ENCODE peak calls at places on chromosomes 4 and X, in five cellular contexts. One of them, this sample, is unnamed.
A peak's percentile ranks its signal among the peaks of the same experiment; 100 is the strongest.

GRCh38 chrX:45743081-45743533 is 542.4 kb upstream of the DIPK2B start:
- DNase-seq in uterus: no peak
- DNase-seq in H1: no peak
- DNase-seq in pancreas: no peak
- DNase-seq in lung: no peak
- DNase-seq in this sample: peak; percentile 26

GRCh38 chrX:111052478-111052877 is 43.5 kb upstream of the PAK3 start:
- DNase-seq in uterus: no peak
- DNase-seq in H1: no peak
- DNase-seq in pancreas: no peak
- DNase-seq in lung: no peak
- DNase-seq in this sample: no peak

GRCh38 chrX:136779346-136779781 is 1.4 kb downstream of the ARHGEF6 start:
- DNase-seq in uterus: no peak
- DNase-seq in H1: no peak
- DNase-seq in pancreas: no peak
- DNase-seq in lung: no peak
- DNase-seq in this sample: no peak

GRCh38 chr4:4859799-4860380 is 425 bp downstream of the MSX1 start:
- DNase-seq in uterus: no peak
- DNase-seq in H1: no peak
- DNase-seq in pancreas: no peak
- DNase-seq in lung: no peak
- DNase-seq in this sample: peak; percentile 53

GRCh38 chrX:63761639-63762038 is 23.4 kb downstream of the ARHGEF9 start:
- DNase-seq in uterus: no peak
- DNase-seq in H1: no peak
- DNase-seq in pancreas: no peak
- DNase-seq in lung: no peak
- DNase-seq in this sample: no peak

GRCh38 chr4:59612235-59612634 is 1587.9 kb upstream of the ADGRL3 start:
- DNase-seq in uterus: no peak
- DNase-seq in H1: no peak
- DNase-seq in pancreas: no peak
- DNase-seq in lung: no peak
- DNase-seq in this sample: no peak

GRCh38 chr4:118112117-118112516 is 77.8 kb downstream of the NDST3 start:
- DNase-seq in uterus: no peak
- DNase-seq in H1: no peak
- DNase-seq in pancreas: no peak
- DNase-seq in lung: no peak
- DNase-seq in this sample: no peak

GRCh38 chr4:52640808-52641595 is 18.1 kb downstream of the USP46 start:
- DNase-seq in uterus: no peak
- DNase-seq in H1: no peak
- DNase-seq in pancreas: no peak
- DNase-seq in lung: no peak
- DNase-seq in this sample: no peak

GRCh38 chr4:122700178-122700725 is 32.3 kb upstream of the BBS12 start:
- DNase-seq in uterus: peak; percentile 83
- DNase-seq in H1: no peak
- DNase-seq in pancreas: peak; percentile 29
- DNase-seq in lung: no peak
- DNase-seq in this sample: no peak

GRCh38 chr4:67714955-67715354 is 14.0 kb upstream of the UBA6 start:
- DNase-seq in uterus: no peak
- DNase-seq in H1: no peak
- DNase-seq in pancreas: no peak
- DNase-seq in lung: no peak
- DNase-seq in this sample: no peak

GRCh38 chr4:67762091-67762490 is 7.9 kb upstream of the GNRHR start:
- DNase-seq in uterus: no peak
- DNase-seq in H1: no peak
- DNase-seq in pancreas: no peak
- DNase-seq in lung: no peak
- DNase-seq in this sample: no peak

GRCh38 chrX:1244164-1245076 is 24.2 kb upstream of the CSF2RA start:
- DNase-seq in uterus: no peak
- DNase-seq in H1: no peak
- DNase-seq in pancreas: no peak
- DNase-seq in lung: no peak
- DNase-seq in this sample: peak; percentile 5

GRCh38 chr4:5409237-5409636 is 299.1 kb downstream of the EVC2 start:
- DNase-seq in uterus: no peak
- DNase-seq in H1: no peak
- DNase-seq in pancreas: no peak
- DNase-seq in lung: no peak
- DNase-seq in this sample: no peak

GRCh38 chr4:687048-687974 is 1.6 kb downstream of the SLC49A3 start:
- DNase-seq in uterus: peak; percentile 84
- DNase-seq in H1: no peak
- DNase-seq in pancreas: peak; percentile 82
- DNase-seq in lung: peak; percentile 88
- DNase-seq in this sample: peak; percentile 85

GRCh38 chr4:56976283-56976877 is 1.0 kb downstream of the NOA1 start:
- DNase-seq in uterus: no peak
- DNase-seq in H1: no peak
- DNase-seq in pancreas: no peak
- DNase-seq in lung: no peak
- DNase-seq in this sample: no peak

GRCh38 chrX:47143894-47144625 is 442 bp downstream of the NDUFB11 start:
- DNase-seq in uterus: peak; percentile 40
- DNase-seq in H1: no peak
- DNase-seq in pancreas: peak; percentile 50
- DNase-seq in lung: no peak
- DNase-seq in this sample: no peak

GRCh38 chrX:21974011-21974385 is 33.5 kb downstream of the SMS start:
- DNase-seq in uterus: no peak
- DNase-seq in H1: no peak
- DNase-seq in pancreas: no peak
- DNase-seq in lung: no peak
- DNase-seq in this sample: peak; percentile 39

GRCh38 chr4:75895744-75896314 is 6.4 kb downstream of the PPEF2 start:
- DNase-seq in uterus: no peak
- DNase-seq in H1: no peak
- DNase-seq in pancreas: no peak
- DNase-seq in lung: no peak
- DNase-seq in this sample: peak; percentile 58

GRCh38 chr4:72006576-72006975 is 25.2 kb upstream of the NPFFR2 start:
- DNase-seq in uterus: no peak
- DNase-seq in H1: no peak
- DNase-seq in pancreas: no peak
- DNase-seq in lung: no peak
- DNase-seq in this sample: no peak

GRCh38 chr4:7943211-7943610 is 3.5 kb upstream of the AFAP1 start:
- DNase-seq in uterus: no peak
- DNase-seq in H1: no peak
- DNase-seq in pancreas: no peak
- DNase-seq in lung: no peak
- DNase-seq in this sample: no peak

GRCh38 chr4:102594000-102594399 is 92.8 kb downstream of the NFKB1 start:
- DNase-seq in uterus: no peak
- DNase-seq in H1: no peak
- DNase-seq in pancreas: no peak
- DNase-seq in lung: no peak
- DNase-seq in this sample: no peak

GRCh38 chrX:100611951-100612350 is 24.7 kb downstream of the TSPAN6 start:
- DNase-seq in uterus: no peak
- DNase-seq in H1: no peak
- DNase-seq in pancreas: no peak
- DNase-seq in lung: no peak
- DNase-seq in this sample: no peak

GRCh38 chr4:185742766-185743165 is 69.2 kb downstream of the SORBS2 start:
- DNase-seq in uterus: no peak
- DNase-seq in H1: no peak
- DNase-seq in pancreas: peak; percentile 54
- DNase-seq in lung: no peak
- DNase-seq in this sample: no peak

GRCh38 chr4:76987153-76987562 is 37.6 kb downstream of the SEPTIN11 start:
- DNase-seq in uterus: peak; percentile 27
- DNase-seq in H1: no peak
- DNase-seq in pancreas: no peak
- DNase-seq in lung: no peak
- DNase-seq in this sample: no peak

GRCh38 chr4:5962416-5962815 is 55.8 kb downstream of the C4orf50 start:
- DNase-seq in uterus: no peak
- DNase-seq in H1: no peak
- DNase-seq in pancreas: no peak
- DNase-seq in lung: no peak
- DNase-seq in this sample: no peak

GRCh38 chr4:88528861-88529260 is 5.3 kb upstream of the PYURF start:
- DNase-seq in uterus: no peak
- DNase-seq in H1: no peak
- DNase-seq in pancreas: no peak
- DNase-seq in lung: no peak
- DNase-seq in this sample: no peak

DNA sequence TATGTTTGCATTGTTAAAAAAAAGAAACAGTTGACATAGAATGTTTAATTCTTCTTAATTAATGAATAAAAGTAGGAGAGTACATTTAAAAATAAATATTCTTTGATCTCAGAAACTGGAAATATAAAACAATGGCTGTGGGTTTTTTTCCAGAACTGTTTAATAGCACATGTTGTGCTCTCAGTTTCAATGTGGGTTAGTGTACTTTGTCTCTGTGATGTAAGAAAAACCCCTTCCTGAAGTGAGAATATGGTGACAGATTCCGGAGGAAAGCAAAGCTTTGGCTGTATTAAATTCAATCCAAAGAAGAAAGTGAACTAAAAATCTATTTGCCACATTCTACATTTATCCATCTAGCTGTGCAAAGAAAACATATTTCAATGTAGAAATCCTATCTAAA is 261.9 kb upstream of the ADGRL3 start:
- DNase-seq in uterus: no peak
- DNase-seq in H1: no peak
- DNase-seq in pancreas: no peak
- DNase-seq in lung: no peak
- DNase-seq in this sample: no peak
- H3K4me3 ChIP-seq in uterus: no peak overlapping the region
- H3K4me3 ChIP-seq in H1: no peak overlapping the region
- H3K4me3 ChIP-seq in pancreas: no peak overlapping the region
- H3K4me3 ChIP-seq in lung: no peak overlapping the region
- H3K4me3 ChIP-seq in this sample: no peak overlapping the region

DNA sequence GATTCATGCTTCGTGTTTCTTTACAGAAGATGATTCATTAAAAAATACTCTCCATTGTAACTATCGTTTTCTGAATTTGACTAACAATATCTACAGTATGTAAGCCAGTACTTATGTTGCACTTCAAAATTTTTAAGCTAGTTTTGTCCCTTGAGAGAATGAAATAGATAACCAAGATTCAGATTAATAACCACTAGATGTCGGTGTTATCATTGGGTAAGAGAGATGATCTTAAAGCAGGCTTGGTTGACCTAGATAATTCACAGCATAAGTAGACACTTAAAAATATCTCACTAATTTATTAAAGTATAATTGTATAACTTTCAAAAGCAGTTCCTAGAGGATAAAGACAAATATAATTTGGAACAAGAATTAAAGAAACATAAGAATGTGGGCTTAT is 430.9 kb downstream of the C4orf33 start:
- DNase-seq in uterus: no peak
- DNase-seq in H1: no peak
- DNase-seq in pancreas: no peak
- DNase-seq in lung: no peak
- DNase-seq in this sample: no peak
- TF ChIP-seq CTCF in uterus: no peak
- TF ChIP-seq CTCF in H1: no peak
- TF ChIP-seq CTCF in pancreas: no peak
- TF ChIP-seq CTCF in lung: no peak
- TF ChIP-seq CTCF in this sample: peak; percentile 12

GRCh38 chrX:19804168-19804567 is 83.2 kb downstream of the SH3KBP1 start:
- DNase-seq in uterus: no peak
- DNase-seq in H1: no peak
- DNase-seq in pancreas: no peak
- DNase-seq in lung: no peak
- DNase-seq in this sample: no peak
- H3K4me1 ChIP-seq in uterus: no peaks in the 10 kb centered on the region
- H3K4me1 ChIP-seq in H1: peaks cover 8% of the 10 kb centered on the region
- H3K4me1 ChIP-seq in pancreas: no peaks in the 10 kb centered on the region
- H3K4me1 ChIP-seq in lung: peaks cover 3% of the 10 kb centered on the region
- H3K4me1 ChIP-seq in this sample: no peaks in the 10 kb centered on the region

DNA sequence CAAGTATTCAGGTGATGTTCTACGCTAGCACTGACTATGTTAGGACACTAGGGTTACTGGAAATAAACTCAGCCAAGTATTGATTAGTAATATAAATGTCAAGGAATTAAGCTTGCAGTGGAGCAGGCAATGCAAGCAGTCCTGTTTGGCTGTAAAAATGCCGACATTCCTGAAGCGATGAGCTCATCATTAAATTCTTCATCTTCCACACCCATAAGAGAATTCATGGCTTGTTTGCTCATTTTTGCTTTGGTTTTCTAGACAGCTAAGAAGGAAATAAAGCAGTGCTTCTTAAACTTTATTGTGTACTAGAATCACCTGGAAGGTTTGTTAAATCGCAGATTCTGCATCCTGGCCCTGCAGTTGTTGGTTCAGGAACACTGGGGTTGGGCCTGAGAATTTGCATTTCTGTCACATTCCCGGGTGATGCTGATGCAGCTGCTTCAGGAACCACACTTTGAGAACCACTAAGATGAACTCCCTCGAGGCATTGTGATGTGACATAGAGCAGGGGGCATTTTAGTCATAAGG is 17.8 kb downstream of the ANXA3 start:
- DNase-seq in uterus: no peak
- DNase-seq in H1: no peak
- DNase-seq in pancreas: no peak
- DNase-seq in lung: no peak
- DNase-seq in this sample: peak; percentile 70
- H3K4me3 ChIP-seq in uterus: no peak overlapping the region
- H3K4me3 ChIP-seq in H1: no peak overlapping the region
- H3K4me3 ChIP-seq in pancreas: no peak overlapping the region
- H3K4me3 ChIP-seq in lung: no peak overlapping the region
- H3K4me3 ChIP-seq in this sample: no peak overlapping the region